ENCODE peak calls at places on chromosomes 7 and 10, in seven cellular contexts. M is Calu3, D is EH, P is cerebellum, F is H7, V is nephron progenitor cell, I is pancreas. A is an unnamed sample.
A peak's percentile ranks its signal among the peaks of the same experiment; 100 is the strongest.

GRCh38 chr10:96587255-96588059 is 645 bp upstream of the TM9SF3 start:
- DNase-seq in F (no peak), M (no peak), P (peak; percentile 18), I (no peak), D (peak; percentile 83), V (no peak), A (peak; percentile 69)

GRCh38 chr10:85667638-85668233 is 698.9 kb downstream of the GRID1 start:
- DNase-seq in P (no peak), D (no peak), F (peak; percentile 54), M (no peak), V (no peak), I (no peak), A (no peak)

GRCh38 chr10:44422153-44422552 is 37.3 kb upstream of the CXCL12 start:
- DNase-seq in M (no peak), F (no peak), V (no peak), P (no peak), I (no peak), D (no peak), A (no peak)

GRCh38 chr10:130423455-130424305 is 287.5 kb downstream of the GLRX3 start:
- DNase-seq in I (no peak), M (no peak), F (no peak), P (no peak), D (no peak), V (no peak), A (no peak)

GRCh38 chr10:117311261-117311660 is 64.0 kb downstream of the PDZD8 start:
- DNase-seq in M (no peak), D (no peak), V (no peak), F (no peak), I (no peak), P (no peak), A (no peak)

GRCh38 chr10:94308866-94309265 is 53.9 kb downstream of the NOC3L start:
- DNase-seq in P (no peak), F (no peak), M (no peak), D (peak; percentile 48), V (no peak), I (no peak), A (no peak)

GRCh38 chr10:15879663-15880062 is 19.4 kb upstream of the MINDY3 start:
- DNase-seq in D (peak; percentile 8), P (no peak), V (no peak), F (peak; percentile 14), I (no peak), M (no peak), A (no peak)

GRCh38 chr10:70337201-70337651 is 45.2 kb downstream of the LRRC20 start:
- DNase-seq in F (peak; percentile 65), P (no peak), I (no peak), V (no peak), D (peak; percentile 74), M (no peak), A (no peak)

GRCh38 chr7:133320887-133321286 is 68.0 kb downstream of the EXOC4 start:
- DNase-seq in V (no peak), I (no peak), F (no peak), M (no peak), P (no peak), D (peak; percentile 10), A (no peak)

GRCh38 chr7:81871606-81872265 is 101.9 kb upstream of the HGF start:
- DNase-seq in I (no peak), P (no peak), V (no peak), F (no peak), M (no peak), D (peak; percentile 12), A (no peak)

GRCh38 chr10:99234067-99234738 is 1.4 kb downstream of the HPSE2 start:
- DNase-seq in F (peak; percentile 70), M (peak; percentile 7), P (peak; percentile 15), D (peak; percentile 59), I (no peak), V (peak; percentile 67), A (peak; percentile 9)

GRCh38 chr7:69199661-69200060 is 398.6 kb upstream of the AUTS2 start:
- DNase-seq in D (no peak), M (no peak), I (no peak), F (no peak), V (no peak), P (no peak), A (no peak)

GRCh38 chr10:31099101-31099500 is 67.4 kb upstream of the ZNF438 start:
- DNase-seq in P (no peak), V (no peak), I (no peak), D (no peak), M (peak; percentile 30), F (no peak), A (no peak)

GRCh38 chr7:41656357-41656756 is 46.5 kb downstream of the INHBA start:
- DNase-seq in I (no peak), M (no peak), D (peak; percentile 78), P (no peak), F (no peak), V (no peak), A (no peak)

GRCh38 chr7:17013204-17013603 is 131.4 kb upstream of the AGR3 start:
- DNase-seq in D (no peak), V (no peak), P (no peak), M (no peak), I (no peak), F (no peak), A (no peak)

A was measured in cerebellar cortex.